ENCODE peak calls at places on chromosomes 3 and 15, in nine cellular contexts. Q is cardiac fibroblast; H is lower leg skin; P is left cardiac atrium; F is stimulated activated CD8-positive, alpha-beta memory T cell treated with anti-CD3 and anti-CD28 coated beads, Interleukin-4, amount 100 ng/mL, for 4 hours; S is A673; L is substantia nigra; T is AG08395; C is NCI-H1930. U is an unnamed sample.

GRCh38 chr3:38608961-38609360 is 40.5 kb downstream of the SCN5A start:
- DNase-seq in P (no peak), L (no peak), S (no peak), F (no peak), H (no peak), T (no peak), C (no peak), Q (no peak), U (no peak)

GRCh38 chr3:46710671-46711295 is 6.9 kb downstream of the PRSS50 start:
- DNase-seq in S (no peak), H (peak; percentile 59), T (no peak), C (no peak), F (no peak), L (no peak), P (no peak), Q (no peak), U (no peak)

GRCh38 chr3:143847787-143848631 is at the start of gene SLC9A9:
- DNase-seq in L (no peak), S (peak; percentile 56), P (peak; percentile 19), T (peak; percentile 66), C (no peak), F (no peak), H (peak; percentile 87), Q (peak; percentile 70), U (peak; percentile 17)

GRCh38 chr15:82572986-82573385 is 32.7 kb upstream of the RPS17 start:
- DNase-seq in L (no peak), C (no peak), T (no peak), S (no peak), F (no peak), H (no peak), Q (no peak), P (no peak), U (no peak)

GRCh38 chr3:62611541-62612240 is 238.3 kb upstream of the FEZF2 start:
- DNase-seq in T (no peak), S (no peak), H (no peak), L (no peak), P (no peak), F (no peak), C (no peak), Q (peak; percentile 43), U (no peak)

GRCh38 chr3:17605934-17606333 is 136.5 kb downstream of the TBC1D5 start:
- DNase-seq in S (no peak), C (no peak), Q (no peak), P (no peak), T (no peak), L (no peak), H (no peak), F (no peak), U (no peak)

GRCh38 chr15:33852570-33852969 is 115.7 kb upstream of the CHRM5 start:
- DNase-seq in H (no peak), S (peak; percentile 3), Q (peak; percentile 76), L (no peak), T (peak; percentile 59), C (no peak), P (no peak), F (no peak), U (no peak)

GRCh38 chr3:13584427-13584891 is 35.5 kb downstream of the FBLN2 start:
- DNase-seq in T (no peak), F (no peak), L (no peak), S (no peak), C (no peak), H (peak; percentile 84), Q (no peak), P (no peak), U (no peak)

GRCh38 chr3:42961633-42962032 is 17.5 kb upstream of the GASK1A start:
- DNase-seq in H (no peak), L (no peak), C (peak; percentile 10), Q (peak; percentile 75), F (no peak), S (peak; percentile 35), P (peak; percentile 28), T (peak; percentile 72), U (no peak)

GRCh38 chr3:4996771-4997291 is 17.6 kb downstream of the BHLHE40 start:
- DNase-seq in Q (no peak), L (no peak), S (no peak), P (no peak), T (no peak), C (no peak), H (no peak), F (no peak), U (no peak)

GRCh38 chr15:64699767-64700388 is 75.5 kb downstream of the RBPMS2 start:
- DNase-seq in P (peak; percentile 62), C (no peak), F (no peak), T (no peak), S (no peak), Q (peak; percentile 74), H (peak; percentile 88), L (no peak), U (no peak)

GRCh38 chr3:144496116-144496835 is 524.7 kb downstream of the DIPK2A start:
- DNase-seq in T (no peak), H (no peak), Q (no peak), L (no peak), P (no peak), S (no peak), C (no peak), F (no peak), U (no peak)

GRCh38 chr3:149701977-149702350 is 44.1 kb upstream of the WWTR1 start:
- DNase-seq in F (no peak), C (no peak), H (no peak), Q (no peak), S (no peak), T (no peak), P (no peak), L (no peak), U (no peak)

GRCh38 chr3:30658328-30659052 is 52.1 kb downstream of the TGFBR2 start:
- DNase-seq in L (no peak), C (no peak), T (peak; percentile 28), P (no peak), H (no peak), F (no peak), Q (peak; percentile 70), S (peak; percentile 84), U (peak; percentile 27)

GRCh38 chr15:25890532-25890931 is 27.4 kb upstream of the ATP10A start:
- DNase-seq in T (peak; percentile 55), C (no peak), F (no peak), P (no peak), Q (no peak), H (no peak), S (no peak), L (no peak), U (no peak)

GRCh38 chr15:68885070-68885469 is 45.3 kb upstream of the SPESP1 start:
- DNase-seq in S (peak; percentile 12), C (no peak), P (no peak), Q (peak; percentile 92), T (peak; percentile 19), H (no peak), F (no peak), L (no peak), U (no peak)

GRCh38 chr15:69290346-69291164 is 8.2 kb upstream of the PAQR5 start:
- DNase-seq in T (no peak), F (no peak), L (no peak), C (no peak), P (peak; percentile 84), Q (peak; percentile 88), S (no peak), H (no peak), U (no peak)

GRCh38 chr15:70033529-70034140 is 64.1 kb downstream of the TLE3 start:
- DNase-seq in L (no peak), H (no peak), P (peak; percentile 41), Q (peak; percentile 67), T (peak; percentile 60), C (no peak), S (peak; percentile 82), F (no peak), U (no peak)

GRCh38 chr15:62163847-62164499 is 1.1 kb downstream of the C2CD4B start:
- DNase-seq in H (no peak), P (peak; percentile 36), L (no peak), F (no peak), Q (peak; percentile 23), T (no peak), C (no peak), S (peak; percentile 34), U (no peak)

GRCh38 chr3:29169456-29169855 is 111.4 kb upstream of the RBMS3 start:
- DNase-seq in L (no peak), C (no peak), S (no peak), T (no peak), F (no peak), H (no peak), P (no peak), Q (no peak), U (no peak)

GRCh38 chr3:49519266-49519665 is 35.0 kb upstream of the BSN start:
- DNase-seq in T (no peak), H (no peak), L (no peak), P (no peak), C (no peak), S (no peak), Q (peak; percentile 11), F (no peak), U (no peak)

GRCh38 chr3:43768594-43768993 is 77.9 kb downstream of the ABHD5 start:
- DNase-seq in Q (peak; percentile 88), S (no peak), H (peak; percentile 87), L (no peak), F (no peak), P (peak; percentile 47), C (no peak), T (no peak), U (no peak)

GRCh38 chr3:124786491-124787241 is 56.4 kb downstream of the UMPS start:
- DNase-seq in L (no peak), H (no peak), P (no peak), T (peak; percentile 21), S (peak; percentile 57), C (no peak), Q (peak; percentile 57), F (no peak), U (no peak)

GRCh38 chr15:34855397-34855796 is 60.0 kb upstream of the ACTC1 start:
- DNase-seq in P (no peak), T (peak; percentile 51), H (no peak), L (no peak), C (no peak), Q (peak; percentile 86), F (no peak), S (peak; percentile 54), U (no peak)

GRCh38 chr3:13078158-13078905 is 5.1 kb upstream of the IQSEC1 start:
- DNase-seq in F (no peak), C (no peak), Q (no peak), L (peak; percentile 53), H (no peak), T (no peak), S (no peak), P (no peak), U (no peak)

GRCh38 chr3:115160295-115160694 is 13.2 kb upstream of the ZBTB20 start:
- DNase-seq in H (no peak), Q (no peak), T (no peak), F (no peak), S (no peak), L (no peak), C (no peak), P (no peak), U (no peak)

GRCh38 chr3:39426321-39426720 is 19.8 kb downstream of the RPSA start:
- DNase-seq in C (no peak), P (no peak), F (no peak), L (no peak), H (no peak), T (no peak), Q (no peak), S (no peak), U (no peak)

GRCh38 chr3:150450906-150451305 is 42.8 kb downstream of the TSC22D2 start:
- DNase-seq in P (no peak), H (no peak), F (no peak), L (no peak), S (no peak), Q (peak; percentile 31), T (no peak), C (no peak), U (no peak)

GRCh38 chr3:134904333-134904771 is 109.3 kb downstream of the EPHB1 start:
- DNase-seq in C (no peak), T (no peak), L (no peak), F (no peak), P (no peak), H (peak; percentile 48), S (no peak), Q (no peak), U (no peak)

GRCh38 chr15:70248116-70249025 is 150.7 kb upstream of the TLE3 start:
- DNase-seq in P (no peak), T (no peak), C (no peak), S (peak; percentile 70), H (peak; percentile 77), F (no peak), L (no peak), Q (no peak), U (no peak)

GRCh38 chr3:117144832-117145231 is 435.3 kb downstream of the TUSC7 start:
- DNase-seq in F (no peak), S (no peak), L (no peak), C (no peak), Q (peak; percentile 1), P (no peak), T (no peak), H (no peak), U (no peak)